ENCODE peak calls at places on chromosomes 13 and 19, in nine cellular contexts. Y, V, L, N, H, J, G, C and O are unnamed samples.

GRCh38 chr13:21529102-21529893 is 70.2 kb upstream of the ZDHHC20 start:
- DNase-seq in Y (no peak), V (no peak), L (no peak), N (no peak), H (no peak), J (no peak), G (no peak), C (no peak), O (no peak)

GRCh38 chr13:40789275-40790231 is at the start of gene SLC25A15:
- DNase-seq in Y (peak; percentile 72), V (no peak), L (peak; percentile 79), N (peak; percentile 55), H (peak; percentile 82), J (peak; percentile 88), G (peak; percentile 90), C (peak; percentile 47), O (peak; percentile 95)

GRCh38 chr13:109165417-109165904 is 536.0 kb downstream of the MYO16 start:
- DNase-seq in Y (no peak), V (no peak), L (no peak), N (no peak), H (no peak), J (no peak), G (no peak), C (no peak), O (no peak)

GRCh38 chr13:110498765-110499164 is 62.8 kb downstream of the RAB20 start:
- DNase-seq in Y (no peak), V (no peak), L (no peak), N (no peak), H (no peak), J (no peak), G (no peak), C (no peak), O (no peak)

GRCh38 chr13:31045621-31046081 is 113.2 kb downstream of the TEX26 start:
- DNase-seq in Y (peak; percentile 93), V (peak; percentile 85), L (peak; percentile 95), N (no peak), H (peak; percentile 67), J (peak; percentile 49), G (peak; percentile 92), C (no peak), O (peak; percentile 17)

GRCh38 chr13:76879211-76879875 is 6.9 kb downstream of the KCTD12 start:
- DNase-seq in Y (peak; percentile 86), V (no peak), L (peak; percentile 95), N (no peak), H (peak; percentile 44), J (peak; percentile 56), G (peak; percentile 19), C (peak; percentile 78), O (peak; percentile 61)

GRCh38 chr13:43331676-43332075 is 308.3 kb downstream of the DNAJC15 start:
- DNase-seq in Y (peak; percentile 2), V (no peak), L (no peak), N (no peak), H (peak; percentile 78), J (no peak), G (no peak), C (no peak), O (no peak)

GRCh38 chr13:33348366-33348765 is 62.8 kb upstream of the STARD13 start:
- DNase-seq in Y (peak; percentile 58), V (peak; percentile 71), L (peak; percentile 31), N (no peak), H (no peak), J (no peak), G (no peak), C (no peak), O (no peak)

GRCh38 chr13:30907167-30907761 is 1.2 kb downstream of the MEDAG start:
- DNase-seq in Y (peak; percentile 61), V (no peak), L (peak; percentile 42), N (no peak), H (no peak), J (no peak), G (no peak), C (no peak), O (no peak)

GRCh38 chr19:17765069-17765618 is 13.9 kb downstream of the FCHO1 start:
- DNase-seq in Y (no peak), V (no peak), L (no peak), N (no peak), H (peak; percentile 17), J (no peak), G (peak; percentile 77), C (no peak), O (no peak)

GRCh38 chr13:39892731-39893293 is 237.3 kb downstream of the COG6 start:
- DNase-seq in Y (peak; percentile 65), V (no peak), L (no peak), N (no peak), H (no peak), J (no peak), G (no peak), C (peak; percentile 74), O (no peak)

GRCh38 chr13:42807866-42808265 is 26.5 kb downstream of the FAM216B start:
- DNase-seq in Y (peak; percentile 85), V (no peak), L (peak; percentile 73), N (no peak), H (no peak), J (no peak), G (no peak), C (no peak), O (no peak)

GRCh38 chr13:108915095-108915633 is 285.8 kb downstream of the MYO16 start:
- DNase-seq in Y (peak; percentile 74), V (no peak), L (peak; percentile 26), N (no peak), H (no peak), J (no peak), G (peak; percentile 32), C (peak; percentile 59), O (peak; percentile 32)

GRCh38 chr19:48518207-48518606 is 6.6 kb upstream of the LMTK3 start:
- DNase-seq in Y (no peak), V (no peak), L (no peak), N (no peak), H (peak; percentile 29), J (no peak), G (no peak), C (no peak), O (no peak)

GRCh38 chr13:37148501-37148900 is 43.0 kb upstream of the CSNK1A1L start:
- DNase-seq in Y (peak; percentile 34), V (no peak), L (no peak), N (no peak), H (no peak), J (no peak), G (no peak), C (no peak), O (no peak)

GRCh38 chr19:4456843-4457653 is 546 bp downstream of the UBXN6 start:
- DNase-seq in Y (peak; percentile 53), V (no peak), L (peak; percentile 39), N (peak; percentile 31), H (peak; percentile 80), J (peak; percentile 85), G (peak; percentile 35), C (peak; percentile 41), O (peak; percentile 87)

GRCh38 chr13:48769107-48769704 is 115.5 kb downstream of the CYSLTR2 start:
- DNase-seq in Y (peak; percentile 92), V (peak; percentile 53), L (peak; percentile 87), N (peak; percentile 39), H (peak; percentile 72), J (peak; percentile 55), G (peak; percentile 85), C (peak; percentile 72), O (peak; percentile 65)

GRCh38 chr19:43524922-43525835 is 1.8 kb downstream of the ETHE1 start:
- DNase-seq in Y (peak; percentile 29), V (no peak), L (peak; percentile 39), N (no peak), H (peak; percentile 49), J (peak; percentile 71), G (peak; percentile 86), C (peak; percentile 32), O (peak; percentile 69)

GRCh38 chr19:49502866-49503581 is 6.8 kb downstream of the RPS11 start:
- DNase-seq in Y (peak; percentile 83), V (peak; percentile 49), L (peak; percentile 69), N (no peak), H (peak; percentile 80), J (peak; percentile 39), G (no peak), C (peak; percentile 67), O (no peak)

GRCh38 chr19:44745386-44745831 is 3.1 kb upstream of the BCL3 start:
- DNase-seq in Y (peak; percentile 83), V (peak; percentile 47), L (peak; percentile 84), N (no peak), H (peak; percentile 50), J (no peak), G (peak; percentile 43), C (no peak), O (no peak)

GRCh38 chr13:48508001-48508400 is 24.9 kb downstream of the RCBTB2 start:
- DNase-seq in Y (no peak), V (no peak), L (no peak), N (no peak), H (no peak), J (no peak), G (no peak), C (no peak), O (no peak)

GRCh38 chr19:28710278-28710677 is 502.7 kb downstream of the UQCRFS1 start:
- DNase-seq in Y (peak; percentile 76), V (no peak), L (peak; percentile 67), N (no peak), H (peak; percentile 46), J (no peak), G (peak; percentile 64), C (peak; percentile 63), O (peak; percentile 34)

GRCh38 chr19:17306285-17306714 is 628 bp downstream of the MRPL34 start:
- DNase-seq in Y (no peak), V (no peak), L (no peak), N (no peak), H (peak; percentile 69), J (no peak), G (no peak), C (no peak), O (no peak)

GRCh38 chr19:2320057-2320456 is 8.3 kb downstream of the LSM7 start:
- DNase-seq in Y (no peak), V (no peak), L (no peak), N (no peak), H (no peak), J (no peak), G (no peak), C (no peak), O (no peak)

GRCh38 chr19:355134-355533 is 10.5 kb upstream of the MIER2 start:
- DNase-seq in Y (no peak), V (no peak), L (peak; percentile 31), N (no peak), H (no peak), J (no peak), G (peak; percentile 10), C (no peak), O (no peak)

GRCh38 chr13:80173224-80173623 is 167.7 kb downstream of the SPRY2 start:
- DNase-seq in Y (peak; percentile 8), V (no peak), L (peak; percentile 8), N (no peak), H (no peak), J (no peak), G (no peak), C (no peak), O (no peak)

GRCh38 chr19:37817180-37817911 is 38.0 kb upstream of the ZNF573 start:
- DNase-seq in Y (peak; percentile 50), V (no peak), L (no peak), N (no peak), H (peak; percentile 86), J (peak; percentile 38), G (no peak), C (peak; percentile 6), O (no peak)

GRCh38 chr13:78586706-78587105 is 16.6 kb downstream of the POU4F1 start:
- DNase-seq in Y (no peak), V (no peak), L (no peak), N (no peak), H (peak; percentile 7), J (no peak), G (no peak), C (no peak), O (no peak)

GRCh38 chr19:7737215-7737614 is 5.3 kb upstream of the CLEC4G start:
- DNase-seq in Y (no peak), V (no peak), L (no peak), N (no peak), H (no peak), J (no peak), G (no peak), C (no peak), O (no peak)

GRCh38 chr13:102240110-102240509 is 161.7 kb downstream of the FGF14 start:
- DNase-seq in Y (no peak), V (no peak), L (no peak), N (no peak), H (no peak), J (no peak), G (no peak), C (no peak), O (no peak)